ENCODE peak calls at places on chromosomes 11 and 22, in five cellular contexts. One of them, this sample, is unnamed.

GRCh38 chr11:70104419-70104818 is 26.3 kb downstream of the ANO1 start:
- DNase-seq in activated naive CD4-positive, alpha-beta T cell treated with anti-CD3 and anti-CD28 coated beads, Interleukin-2, amount 50 U/mL, for 72 hours: no peak
- DNase-seq in thoracic aorta: peak
- DNase-seq in activated CD4-positive, alpha-beta T cell treated with anti-CD3 and anti-CD28 coated beads, Interleukin-2, amount 10 ng/mL, durations not matched to agents 7 days and 5 days: no peak
- DNase-seq in uterus: no peak
- DNase-seq in this sample: no peak

GRCh38 chr11:6693342-6694228 is 10.4 kb upstream of the MRPL17 start:
- DNase-seq in activated naive CD4-positive, alpha-beta T cell treated with anti-CD3 and anti-CD28 coated beads, Interleukin-2, amount 50 U/mL, for 72 hours: peak
- DNase-seq in thoracic aorta: peak
- DNase-seq in activated CD4-positive, alpha-beta T cell treated with anti-CD3 and anti-CD28 coated beads, Interleukin-2, amount 10 ng/mL, durations not matched to agents 7 days and 5 days: peak
- DNase-seq in uterus: peak
- DNase-seq in this sample: peak

GRCh38 chr11:75241906-75242644 is 1.5 kb downstream of the TPBGL start:
- DNase-seq in activated naive CD4-positive, alpha-beta T cell treated with anti-CD3 and anti-CD28 coated beads, Interleukin-2, amount 50 U/mL, for 72 hours: no peak
- DNase-seq in thoracic aorta: no peak
- DNase-seq in activated CD4-positive, alpha-beta T cell treated with anti-CD3 and anti-CD28 coated beads, Interleukin-2, amount 10 ng/mL, durations not matched to agents 7 days and 5 days: no peak
- DNase-seq in uterus: peak
- DNase-seq in this sample: no peak

GRCh38 chr11:31763296-31763695 is 47.8 kb downstream of the PAX6 start:
- DNase-seq in activated naive CD4-positive, alpha-beta T cell treated with anti-CD3 and anti-CD28 coated beads, Interleukin-2, amount 50 U/mL, for 72 hours: no peak
- DNase-seq in thoracic aorta: no peak
- DNase-seq in activated CD4-positive, alpha-beta T cell treated with anti-CD3 and anti-CD28 coated beads, Interleukin-2, amount 10 ng/mL, durations not matched to agents 7 days and 5 days: no peak
- DNase-seq in uterus: no peak
- DNase-seq in this sample: no peak

GRCh38 chr11:77619576-77620198 is 17.9 kb downstream of the CLNS1A start:
- DNase-seq in activated naive CD4-positive, alpha-beta T cell treated with anti-CD3 and anti-CD28 coated beads, Interleukin-2, amount 50 U/mL, for 72 hours: no peak
- DNase-seq in thoracic aorta: no peak
- DNase-seq in activated CD4-positive, alpha-beta T cell treated with anti-CD3 and anti-CD28 coated beads, Interleukin-2, amount 10 ng/mL, durations not matched to agents 7 days and 5 days: peak
- DNase-seq in uterus: no peak
- DNase-seq in this sample: peak

GRCh38 chr22:29213481-29213880 is 7.8 kb downstream of the EMID1 start:
- DNase-seq in activated naive CD4-positive, alpha-beta T cell treated with anti-CD3 and anti-CD28 coated beads, Interleukin-2, amount 50 U/mL, for 72 hours: no peak
- DNase-seq in thoracic aorta: no peak
- DNase-seq in activated CD4-positive, alpha-beta T cell treated with anti-CD3 and anti-CD28 coated beads, Interleukin-2, amount 10 ng/mL, durations not matched to agents 7 days and 5 days: no peak
- DNase-seq in uterus: no peak
- DNase-seq in this sample: no peak

GRCh38 chr22:46148336-46148735 is 2.0 kb upstream of the PPARA start:
- DNase-seq in activated naive CD4-positive, alpha-beta T cell treated with anti-CD3 and anti-CD28 coated beads, Interleukin-2, amount 50 U/mL, for 72 hours: no peak
- DNase-seq in thoracic aorta: no peak
- DNase-seq in activated CD4-positive, alpha-beta T cell treated with anti-CD3 and anti-CD28 coated beads, Interleukin-2, amount 10 ng/mL, durations not matched to agents 7 days and 5 days: no peak
- DNase-seq in uterus: no peak
- DNase-seq in this sample: no peak

GRCh38 chr11:68099474-68100405 is 21.4 kb downstream of the CHKA start:
- DNase-seq in activated naive CD4-positive, alpha-beta T cell treated with anti-CD3 and anti-CD28 coated beads, Interleukin-2, amount 50 U/mL, for 72 hours: no peak
- DNase-seq in thoracic aorta: no peak
- DNase-seq in activated CD4-positive, alpha-beta T cell treated with anti-CD3 and anti-CD28 coated beads, Interleukin-2, amount 10 ng/mL, durations not matched to agents 7 days and 5 days: peak
- DNase-seq in uterus: peak
- DNase-seq in this sample: no peak

GRCh38 chr22:39947488-39948216 is 12.5 kb upstream of the TMA7B start:
- DNase-seq in activated naive CD4-positive, alpha-beta T cell treated with anti-CD3 and anti-CD28 coated beads, Interleukin-2, amount 50 U/mL, for 72 hours: no peak
- DNase-seq in thoracic aorta: no peak
- DNase-seq in activated CD4-positive, alpha-beta T cell treated with anti-CD3 and anti-CD28 coated beads, Interleukin-2, amount 10 ng/mL, durations not matched to agents 7 days and 5 days: no peak
- DNase-seq in uterus: no peak
- DNase-seq in this sample: no peak

GRCh38 chr11:32888805-32889204 is 3.8 kb upstream of the QSER1 start:
- DNase-seq in activated naive CD4-positive, alpha-beta T cell treated with anti-CD3 and anti-CD28 coated beads, Interleukin-2, amount 50 U/mL, for 72 hours: no peak
- DNase-seq in thoracic aorta: no peak
- DNase-seq in activated CD4-positive, alpha-beta T cell treated with anti-CD3 and anti-CD28 coated beads, Interleukin-2, amount 10 ng/mL, durations not matched to agents 7 days and 5 days: no peak
- DNase-seq in uterus: no peak
- DNase-seq in this sample: no peak

GRCh38 chr11:86800076-86800955 is at the start of gene PRSS23:
- DNase-seq in activated naive CD4-positive, alpha-beta T cell treated with anti-CD3 and anti-CD28 coated beads, Interleukin-2, amount 50 U/mL, for 72 hours: peak
- DNase-seq in thoracic aorta: no peak
- DNase-seq in activated CD4-positive, alpha-beta T cell treated with anti-CD3 and anti-CD28 coated beads, Interleukin-2, amount 10 ng/mL, durations not matched to agents 7 days and 5 days: peak
- DNase-seq in uterus: peak
- DNase-seq in this sample: peak

GRCh38 chr11:37199082-37199481 is 601.0 kb upstream of the RAG2 start:
- DNase-seq in activated naive CD4-positive, alpha-beta T cell treated with anti-CD3 and anti-CD28 coated beads, Interleukin-2, amount 50 U/mL, for 72 hours: no peak
- DNase-seq in thoracic aorta: no peak
- DNase-seq in activated CD4-positive, alpha-beta T cell treated with anti-CD3 and anti-CD28 coated beads, Interleukin-2, amount 10 ng/mL, durations not matched to agents 7 days and 5 days: no peak
- DNase-seq in uterus: no peak
- DNase-seq in this sample: no peak

This sample was measured in SJSA1.